ENCODE peak calls at places on chromosomes 3 and 15, in six cellular contexts. One of them, this sample, is unnamed.
A peak's percentile ranks its signal among the peaks of the same experiment; 100 is the strongest.

GRCh38 chr3:131622726-131623125 is 120.0 kb upstream of the MRPL3 start:
- DNase-seq in A549: no peak
- DNase-seq in GM12878: no peak
- DNase-seq in suprapubic skin: no peak
- DNase-seq in body of pancreas: no peak
- DNase-seq in K562: no peak
- DNase-seq in this sample: no peak

GRCh38 chr3:52220380-52221026 is 4.9 kb downstream of the TLR9 start:
- DNase-seq in A549: peak; percentile 76
- DNase-seq in GM12878: no peak
- DNase-seq in suprapubic skin: peak; percentile 93
- DNase-seq in body of pancreas: peak; percentile 81
- DNase-seq in K562: peak; percentile 79
- DNase-seq in this sample: peak; percentile 87

GRCh38 chr15:59456114-59456513 is 18.1 kb downstream of the FAM81A start:
- DNase-seq in A549: no peak
- DNase-seq in GM12878: no peak
- DNase-seq in suprapubic skin: no peak
- DNase-seq in body of pancreas: peak; percentile 69
- DNase-seq in K562: no peak
- DNase-seq in this sample: peak; percentile 87

GRCh38 chr3:47515864-47516319 is 2.4 kb upstream of the ELP6 start:
- DNase-seq in A549: no peak
- DNase-seq in GM12878: no peak
- DNase-seq in suprapubic skin: no peak
- DNase-seq in body of pancreas: no peak
- DNase-seq in K562: no peak
- DNase-seq in this sample: no peak

GRCh38 chr3:114872056-114872455 is 275.0 kb downstream of the ZBTB20 start:
- DNase-seq in A549: no peak
- DNase-seq in GM12878: no peak
- DNase-seq in suprapubic skin: no peak
- DNase-seq in body of pancreas: no peak
- DNase-seq in K562: no peak
- DNase-seq in this sample: no peak

GRCh38 chr3:42655980-42656679 is 2.6 kb downstream of the ZBTB47 start:
- DNase-seq in A549: no peak
- DNase-seq in GM12878: no peak
- DNase-seq in suprapubic skin: no peak
- DNase-seq in body of pancreas: no peak
- DNase-seq in K562: no peak
- DNase-seq in this sample: no peak

GRCh38 chr3:80338366-80338765 is 570.6 kb upstream of the ROBO1 start:
- DNase-seq in A549: no peak
- DNase-seq in GM12878: no peak
- DNase-seq in suprapubic skin: no peak
- DNase-seq in body of pancreas: no peak
- DNase-seq in K562: no peak
- DNase-seq in this sample: no peak

GRCh38 chr15:29770796-29771195 is 51.5 kb downstream of the TJP1 start:
- DNase-seq in A549: no peak
- DNase-seq in GM12878: no peak
- DNase-seq in suprapubic skin: no peak
- DNase-seq in body of pancreas: no peak
- DNase-seq in K562: no peak
- DNase-seq in this sample: no peak

GRCh38 chr3:140579260-140579659 is 98.6 kb upstream of the TRIM42 start:
- DNase-seq in A549: no peak
- DNase-seq in GM12878: no peak
- DNase-seq in suprapubic skin: no peak
- DNase-seq in body of pancreas: no peak
- DNase-seq in K562: no peak
- DNase-seq in this sample: no peak

GRCh38 chr3:129304553-129305222 is 26.0 kb downstream of the HMCES start:
- DNase-seq in A549: no peak
- DNase-seq in GM12878: no peak
- DNase-seq in suprapubic skin: peak; percentile 58
- DNase-seq in body of pancreas: no peak
- DNase-seq in K562: no peak
- DNase-seq in this sample: no peak

GRCh38 chr3:129304141-129304540 is 25.5 kb downstream of the HMCES start:
- DNase-seq in A549: no peak
- DNase-seq in GM12878: no peak
- DNase-seq in suprapubic skin: peak; percentile 18
- DNase-seq in body of pancreas: no peak
- DNase-seq in K562: no peak
- DNase-seq in this sample: no peak

GRCh38 chr3:129310111-129310601 is 31.5 kb downstream of the HMCES start:
- DNase-seq in A549: no peak
- DNase-seq in GM12878: no peak
- DNase-seq in suprapubic skin: no peak
- DNase-seq in body of pancreas: no peak
- DNase-seq in K562: no peak
- DNase-seq in this sample: no peak

GRCh38 chr3:129308636-129309035 is 30.0 kb downstream of the HMCES start:
- DNase-seq in A549: no peak
- DNase-seq in GM12878: no peak
- DNase-seq in suprapubic skin: no peak
- DNase-seq in body of pancreas: no peak
- DNase-seq in K562: no peak
- DNase-seq in this sample: no peak

GRCh38 chr3:129305592-129306091 is 27.0 kb downstream of the HMCES start:
- DNase-seq in A549: no peak
- DNase-seq in GM12878: no peak
- DNase-seq in suprapubic skin: peak; percentile 85
- DNase-seq in body of pancreas: peak; percentile 90
- DNase-seq in K562: peak; percentile 91
- DNase-seq in this sample: peak; percentile 85
- TF ChIP-seq POLR2A in A549: no peak
- TF ChIP-seq POLR2A in GM12878: peak; percentile 56
- TF ChIP-seq POLR2A in suprapubic skin: no peak
- TF ChIP-seq POLR2A in body of pancreas: peak; percentile 82
- TF ChIP-seq POLR2A in K562: no peak
- TF ChIP-seq POLR2A in this sample: no peak

DNA sequence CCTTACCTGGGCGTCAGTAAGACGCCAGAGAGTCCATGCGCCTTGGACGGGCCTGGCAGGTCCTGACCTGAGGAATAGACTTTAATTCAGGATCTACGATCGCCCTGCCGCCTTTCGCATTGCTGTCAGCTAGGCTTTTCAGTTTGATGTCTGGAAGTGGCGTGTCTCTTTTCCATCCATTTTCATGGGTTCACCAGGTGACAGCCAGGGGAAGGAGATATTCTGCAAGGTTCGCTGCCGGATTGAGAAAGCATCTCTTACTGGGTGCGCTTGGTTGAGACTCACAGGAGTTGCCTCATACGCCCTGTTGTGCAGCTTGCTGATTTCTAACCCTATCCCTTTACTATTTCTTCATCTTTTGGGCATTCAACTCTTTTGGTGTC is 7.4 kb downstream of the EPHA3 start:
- DNase-seq in A549: no peak
- DNase-seq in GM12878: no peak
- DNase-seq in suprapubic skin: no peak
- DNase-seq in body of pancreas: no peak
- DNase-seq in K562: no peak
- DNase-seq in this sample: no peak
- TF ChIP-seq CTCF in A549: no peak
- TF ChIP-seq CTCF in GM12878: no peak
- TF ChIP-seq CTCF in suprapubic skin: no peak
- TF ChIP-seq CTCF in body of pancreas: no peak
- TF ChIP-seq CTCF in K562: no peak
- TF ChIP-seq CTCF in this sample: no peak

DNA sequence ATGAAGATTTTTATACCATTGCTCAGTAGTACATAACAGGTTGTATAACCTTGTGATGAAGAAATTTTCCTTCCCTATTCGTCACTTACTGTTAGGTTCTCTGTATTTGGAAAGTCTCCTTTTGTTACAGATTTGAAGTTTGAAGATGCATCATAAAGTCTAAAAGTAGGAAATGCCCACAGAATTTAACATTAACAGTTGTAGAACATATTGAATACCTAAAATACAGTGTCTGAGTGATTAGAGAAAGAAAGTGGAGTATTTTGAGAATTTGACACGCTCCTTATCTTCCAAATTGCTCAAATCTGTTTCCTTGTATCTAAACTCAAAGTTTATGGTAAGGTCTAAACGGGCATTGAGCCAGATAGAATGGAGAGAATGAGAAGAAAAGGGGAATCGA is 111.3 kb downstream of the MBNL1 start:
- DNase-seq in A549: no peak
- DNase-seq in GM12878: no peak
- DNase-seq in suprapubic skin: no peak
- DNase-seq in body of pancreas: no peak
- DNase-seq in K562: no peak
- DNase-seq in this sample: no peak
- TF ChIP-seq POLR2A in A549: no peak
- TF ChIP-seq POLR2A in GM12878: no peak
- TF ChIP-seq POLR2A in suprapubic skin: no peak
- TF ChIP-seq POLR2A in body of pancreas: no peak
- TF ChIP-seq POLR2A in K562: no peak
- TF ChIP-seq POLR2A in this sample: no peak

DNA sequence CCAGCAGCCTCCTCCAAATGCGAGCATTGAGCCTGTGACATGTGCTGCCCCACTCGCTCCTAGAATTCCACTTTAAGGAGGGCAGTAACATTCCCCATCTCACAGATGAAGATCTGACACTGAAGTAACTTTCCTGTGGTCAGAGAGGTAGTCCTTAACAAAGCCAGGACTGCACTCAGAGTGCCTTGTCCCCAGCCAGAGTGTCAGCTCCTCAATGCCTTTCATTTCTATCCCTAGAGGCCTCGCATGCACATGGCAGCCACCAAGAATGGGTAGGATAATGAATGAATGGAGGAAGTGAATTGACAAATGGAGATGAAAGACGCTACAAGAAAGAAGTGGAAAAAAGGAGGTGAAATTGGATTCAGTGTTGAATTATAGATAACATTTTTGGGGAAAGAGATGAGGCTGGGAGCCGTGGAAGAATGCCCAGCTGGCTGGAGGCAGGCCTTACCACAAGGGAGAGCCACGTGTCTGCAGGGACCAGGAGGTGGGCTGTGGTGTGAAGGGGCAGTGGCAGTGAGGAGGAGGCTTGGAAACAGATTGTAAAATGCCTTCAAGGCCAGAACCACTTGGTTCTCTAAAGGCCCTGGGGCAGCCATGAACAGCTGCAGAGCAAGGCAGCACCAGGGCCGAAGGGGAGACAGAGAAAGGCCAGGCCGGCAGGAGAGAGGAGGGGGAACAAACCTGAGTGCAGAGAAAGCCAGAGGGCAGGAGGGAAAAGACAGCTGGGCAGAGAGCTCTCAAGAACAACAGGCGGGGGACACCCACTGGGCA is 10.4 kb downstream of the CFAP92 start:
- DNase-seq in A549: no peak
- DNase-seq in GM12878: no peak
- DNase-seq in suprapubic skin: no peak
- DNase-seq in body of pancreas: no peak
- DNase-seq in K562: no peak
- DNase-seq in this sample: no peak
- TF ChIP-seq CTCF in A549: no peak
- TF ChIP-seq CTCF in GM12878: no peak
- TF ChIP-seq CTCF in suprapubic skin: no peak
- TF ChIP-seq CTCF in body of pancreas: no peak
- TF ChIP-seq CTCF in K562: no peak
- TF ChIP-seq CTCF in this sample: no peak

GRCh38 chr15:58440181-58440910 is 8.6 kb downstream of the LIPC start:
- DNase-seq in A549: peak; percentile 89
- DNase-seq in GM12878: no peak
- DNase-seq in suprapubic skin: peak; percentile 74
- DNase-seq in body of pancreas: peak; percentile 67
- DNase-seq in K562: no peak
- DNase-seq in this sample: peak; percentile 76
- TF ChIP-seq POLR2A in A549: no peak
- TF ChIP-seq POLR2A in GM12878: no peak
- TF ChIP-seq POLR2A in suprapubic skin: no peak
- TF ChIP-seq POLR2A in body of pancreas: no peak
- TF ChIP-seq POLR2A in K562: no peak
- TF ChIP-seq POLR2A in this sample: no peak